ENCODE peak calls at places on chromosomes 7 and 10, in six cellular contexts. Q is DMS 273 treated with DMSO at 0.1 percent for 48 hours, I is left kidney, D is NCI-H345, H is occipital lobe, W is T-helper 9 cell. O is an unnamed sample.

GRCh38 chr7:42108803-42109528 is 128.0 kb downstream of the GLI3 start:
- DNase-seq in Q (no peak), I (no peak), D (no peak), H (no peak), W (no peak), O (no peak)

GRCh38 chr7:39605087-39605486 is 18.3 kb upstream of the RALA start:
- DNase-seq in Q (no peak), I (no peak), D (no peak), H (no peak), W (no peak), O (no peak)

GRCh38 chr7:117385340-117386124 is 41.8 kb downstream of the ASZ1 start:
- DNase-seq in Q (no peak), I (peak; percentile 18), D (peak; percentile 10), H (no peak), W (no peak), O (no peak)

GRCh38 chr10:72682626-72683025 is 9.3 kb upstream of the MCU start:
- DNase-seq in Q (no peak), I (no peak), D (no peak), H (no peak), W (no peak), O (no peak)

GRCh38 chr10:52318822-52319464 is 4.9 kb downstream of the DKK1 start:
- DNase-seq in Q (no peak), I (no peak), D (no peak), H (no peak), W (no peak), O (no peak)

GRCh38 chr7:138935438-138936079 is 45.6 kb downstream of the KIAA1549 start:
- DNase-seq in Q (peak; percentile 82), I (peak; percentile 87), D (peak; percentile 62), H (peak; percentile 31), W (no peak), O (peak; percentile 91)

GRCh38 chr10:110305767-110306451 is 1.2 kb upstream of the SMNDC1 start:
- DNase-seq in Q (peak; percentile 61), I (peak; percentile 84), D (peak; percentile 49), H (peak; percentile 12), W (peak; percentile 12), O (peak; percentile 2)

GRCh38 chr7:97733276-97734206 is 1.7 kb downstream of the TAC1 start:
- DNase-seq in Q (no peak), I (peak; percentile 71), D (no peak), H (no peak), W (no peak), O (peak; percentile 71)

GRCh38 chr7:7292608-7293007 is 110.3 kb downstream of the C1GALT1 start:
- DNase-seq in Q (no peak), I (no peak), D (no peak), H (no peak), W (no peak), O (no peak)